ENCODE peak calls at places on chromosomes 16 and 17, in five cellular contexts. T, C, X, S and E are unnamed samples.

GRCh38 chr17:78748730-78749317 is 33.2 kb downstream of the CYTH1 start:
- DNase-seq in T (no peak), C (peak; percentile 38), X (no peak), S (peak; percentile 83), E (peak; percentile 78)

GRCh38 chr17:37770631-37771518 is 26.0 kb upstream of the HNF1B start:
- DNase-seq in T (peak; percentile 29), C (peak; percentile 63), X (peak; percentile 45), S (peak; percentile 61), E (no peak)

GRCh38 chr16:10121496-10121895 is 60.7 kb downstream of the GRIN2A start:
- DNase-seq in T (no peak), C (peak; percentile 87), X (no peak), S (no peak), E (no peak)

GRCh38 chr16:56911771-56912541 is 20.0 kb upstream of the HERPUD1 start:
- DNase-seq in T (no peak), C (peak; percentile 49), X (no peak), S (no peak), E (no peak)

GRCh38 chr16:71648921-71649320 is 22.9 kb downstream of the MARVELD3 start:
- DNase-seq in T (no peak), C (no peak), X (no peak), S (peak; percentile 31), E (no peak)

GRCh38 chr17:66667491-66668030 is 167.4 kb upstream of the CACNG5 start:
- DNase-seq in T (no peak), C (no peak), X (no peak), S (no peak), E (no peak)

GRCh38 chr16:46822270-46822669 is 8.7 kb downstream of the C16orf87 start:
- DNase-seq in T (no peak), C (peak; percentile 62), X (no peak), S (no peak), E (no peak)

GRCh38 chr16:54928016-54928356 is 2.7 kb upstream of the IRX5 start:
- DNase-seq in T (peak; percentile 30), C (peak; percentile 34), X (no peak), S (no peak), E (peak; percentile 63)

GRCh38 chr16:51181495-51181795 is 30.4 kb upstream of the SALL1 start:
- DNase-seq in T (no peak), C (peak; percentile 49), X (no peak), S (no peak), E (no peak)

GRCh38 chr16:65574311-65574966 is 452.6 kb upstream of the CDH11 start:
- DNase-seq in T (no peak), C (no peak), X (no peak), S (no peak), E (no peak)

GRCh38 chr16:70395345-70395901 is 43.5 kb downstream of the ST3GAL2 start:
- DNase-seq in T (peak; percentile 48), C (peak; percentile 41), X (peak; percentile 83), S (peak; percentile 72), E (no peak)

DNA sequence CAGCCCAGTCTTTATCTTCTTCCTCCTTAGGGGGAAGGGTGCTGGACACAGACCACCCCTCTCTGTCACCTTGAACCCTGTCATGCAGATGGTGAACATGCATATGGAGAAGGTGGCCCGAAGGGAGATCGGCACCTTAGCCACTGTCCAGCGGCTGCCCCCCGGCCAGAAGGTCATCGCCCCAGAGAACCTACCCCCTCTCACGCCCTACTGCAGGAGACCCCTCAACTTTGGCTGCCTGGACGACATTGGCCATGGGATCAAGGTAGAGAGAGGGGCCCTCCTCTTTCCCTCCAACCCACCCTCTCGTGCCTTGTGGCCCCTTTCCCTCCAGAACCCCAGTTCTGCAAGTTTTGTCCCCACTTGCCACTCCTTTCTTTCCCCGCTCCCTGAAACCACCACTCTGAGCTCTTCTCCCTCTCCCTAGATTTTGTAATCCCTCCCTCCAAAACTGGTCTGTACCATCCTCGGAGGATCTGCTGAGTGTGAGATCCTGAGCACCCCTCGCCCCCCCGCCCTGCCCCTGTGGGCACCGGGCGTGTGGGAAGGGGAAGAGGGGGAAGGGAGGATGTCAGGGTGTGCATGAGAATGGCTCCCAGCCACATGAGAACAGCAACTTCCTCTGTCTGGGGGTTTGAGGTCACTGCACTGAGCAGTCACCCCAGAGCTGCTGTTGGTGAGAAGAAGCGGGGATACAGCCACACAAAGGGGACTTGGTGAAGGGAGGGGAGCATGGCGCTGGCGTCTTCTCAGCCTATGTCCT is 7.3 kb downstream of the ABI3 start:
- DNase-seq in T (no peak), C (no peak), X (peak; percentile 33), S (no peak), E (peak; percentile 71)
- H3K27ac ChIP-seq in T (no peak overlapping the region), C (no peak overlapping the region), X (no peak overlapping the region), S (no peak overlapping the region), E (no peak overlapping the region)

GRCh38 chr17:6755731-6756184 is at the start of gene XAF1:
- DNase-seq in T (no peak), C (peak; percentile 69), X (no peak), S (no peak), E (peak; percentile 77)
- H3K9ac ChIP-seq in T (no peak within 1 kb of the TSS), C (peak within 1 kb of the TSS; percentile 96), X (no peak within 1 kb of the TSS), S (peak within 1 kb of the TSS; percentile 61), E (peak within 1 kb of the TSS; percentile 71)

DNA sequence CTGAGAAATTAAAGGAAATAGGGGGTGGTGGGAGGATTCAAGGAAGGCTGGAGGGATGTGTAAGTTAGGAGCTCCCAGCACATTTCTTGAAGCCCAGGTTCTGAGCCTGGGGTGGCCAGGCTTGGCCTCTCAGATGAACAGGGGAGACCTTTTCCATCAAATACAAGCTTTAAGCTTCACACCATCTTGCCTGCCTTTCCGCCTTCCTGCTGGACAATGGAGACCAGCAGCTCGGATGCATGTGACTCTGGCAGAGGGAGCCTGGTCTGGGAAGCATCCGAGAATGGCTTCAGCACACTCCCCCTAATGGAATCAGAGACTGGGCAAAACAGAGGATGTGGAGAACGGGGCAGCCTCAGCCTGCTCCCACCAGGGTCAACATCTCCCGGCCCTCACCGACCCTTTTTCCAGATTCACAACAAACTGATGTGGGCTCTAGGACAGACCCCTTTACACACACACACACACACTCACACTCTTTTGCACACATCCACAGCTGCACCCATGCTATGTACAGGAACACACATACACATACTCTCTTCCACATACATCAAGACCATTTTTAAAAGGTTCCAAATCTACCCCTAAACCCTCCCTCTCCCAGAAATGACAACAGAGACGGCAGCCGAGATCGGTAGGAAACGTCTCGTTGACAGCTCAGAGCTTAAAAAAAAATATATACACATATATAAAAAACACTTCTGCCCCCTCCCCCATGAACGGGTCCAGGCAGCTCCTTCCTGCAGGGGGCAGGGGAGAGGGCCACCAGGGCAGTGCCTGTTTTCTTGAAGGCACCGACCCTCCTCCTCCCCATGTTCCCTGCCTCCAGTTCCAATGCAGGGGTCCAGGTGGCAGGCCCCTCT is 6.5 kb upstream of the ATXN7L3 start:
- DNase-seq in T (no peak), C (no peak), X (no peak), S (no peak), E (no peak)
- H3K4me1 ChIP-seq in T (peaks cover 2% of the 10 kb centered on the region), C (peaks cover 19% of the 10 kb centered on the region), X (peaks cover 7% of the 10 kb centered on the region), S (peaks cover 23% of the 10 kb centered on the region), E (peaks cover 7% of the 10 kb centered on the region)

DNA sequence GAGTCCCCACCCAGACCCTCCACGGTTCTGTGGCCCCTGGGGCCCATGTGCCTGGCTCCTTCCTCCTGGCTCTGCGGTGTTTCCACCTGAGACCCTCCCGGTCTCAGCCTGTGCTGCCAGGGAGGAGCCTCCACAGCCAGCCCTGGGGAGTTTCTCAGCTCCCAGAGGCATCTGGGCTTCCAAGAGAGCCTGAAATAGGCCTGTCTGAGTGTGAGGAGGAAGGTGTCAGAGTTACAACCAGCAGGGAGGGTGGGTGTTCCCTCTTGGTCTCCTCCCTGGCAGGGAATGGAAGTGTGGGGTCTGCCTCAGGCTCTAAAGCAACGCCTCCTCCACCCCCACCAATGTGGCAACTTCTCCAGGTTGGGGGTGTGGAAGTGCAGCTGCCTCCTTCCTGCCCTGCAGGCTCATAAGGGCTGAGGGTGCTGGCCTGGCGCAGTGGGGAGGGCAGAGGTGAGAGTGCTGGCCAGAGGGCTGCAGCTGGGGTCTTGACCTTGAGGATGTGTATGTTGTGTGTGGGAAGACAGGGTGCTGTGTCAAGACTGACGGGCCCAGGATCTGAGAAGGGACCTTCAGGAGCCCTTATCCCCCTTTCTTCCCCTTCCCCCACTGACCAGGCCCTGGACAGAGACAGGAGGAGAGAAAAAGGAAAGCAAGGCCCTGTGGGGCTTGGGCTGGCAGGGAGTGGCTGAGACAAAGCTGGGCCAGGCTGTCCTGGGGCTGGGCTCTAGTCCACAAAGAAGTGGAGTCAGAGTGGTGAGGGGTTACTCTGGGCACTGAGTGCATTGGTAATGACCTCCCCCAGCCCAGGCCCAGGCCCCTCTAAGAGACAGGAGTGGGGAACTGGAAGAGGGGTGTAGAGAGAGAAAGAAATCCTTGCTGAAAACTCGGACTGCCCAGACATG is 2.4 kb downstream of the CYGB start:
- DNase-seq in T (no peak), C (no peak), X (peak; percentile 26), S (no peak), E (peak; percentile 37)
- H3K27ac ChIP-seq in T (no peak overlapping the region), C (no peak overlapping the region), X (no peak overlapping the region), S (no peak overlapping the region), E (no peak overlapping the region)

DNA sequence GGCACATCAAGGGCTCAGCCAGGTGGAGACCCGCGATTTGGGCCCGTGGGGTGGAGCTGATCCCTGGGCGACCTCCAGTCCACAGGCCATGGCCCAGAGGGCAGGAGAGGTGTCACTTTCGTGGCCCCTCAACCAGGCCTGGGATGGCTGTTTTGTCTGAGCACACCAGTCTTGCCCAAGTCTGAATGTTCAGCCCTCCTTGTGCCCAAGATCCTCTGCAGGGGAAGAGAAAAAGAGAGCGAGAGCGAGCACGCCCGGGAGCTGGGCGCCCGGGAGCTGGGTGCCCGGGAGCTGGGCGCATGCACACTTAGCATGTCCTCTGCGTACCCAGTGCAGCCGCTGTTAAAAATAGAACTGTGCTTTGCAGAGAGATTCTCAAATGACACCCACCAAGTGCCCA is 403.4 kb upstream of the TNRC6C start:
- DNase-seq in T (no peak), C (no peak), X (peak; percentile 56), S (no peak), E (no peak)
- H3K9ac ChIP-seq in T (no peak overlapping the region), C (no peak overlapping the region), X (no peak overlapping the region), S (no peak overlapping the region), E (no peak overlapping the region)